ENCODE peak calls at places on chromosomes 13 and 19, in four cellular contexts. H is HepG2, V is endothelial cell of umbilical vein, F is NB4. I is an unnamed sample.
A peak's percentile ranks its signal among the peaks of the same experiment; 100 is the strongest.

GRCh38 chr13:20525601-20526544 is at the start of gene CRYL1:
- DNase-seq in H (peak; percentile 31), F (peak; percentile 89), V (peak; percentile 73), I (peak; percentile 33)

GRCh38 chr13:24861617-24862362 is 97.8 kb downstream of the RNF17 start:
- DNase-seq in F (no peak), V (no peak), H (no peak), I (no peak)

GRCh38 chr19:1074512-1075283 is 7.7 kb downstream of the ARHGAP45 start:
- DNase-seq in F (no peak), V (no peak), H (no peak), I (peak; percentile 74)

GRCh38 chr19:1475751-1476437 is 3.1 kb downstream of the C19orf25 start:
- DNase-seq in V (no peak), H (no peak), F (no peak), I (no peak)

GRCh38 chr19:4403005-4403761 is 743 bp downstream of the CHAF1A start:
- DNase-seq in F (peak; percentile 28), H (no peak), V (no peak), I (no peak)

GRCh38 chr19:18476507-18477041 is 38.6 kb upstream of the ISYNA1 start:
- DNase-seq in F (no peak), H (no peak), V (no peak), I (no peak)

GRCh38 chr19:58265100-58265499 is 13.7 kb upstream of the ZNF8 start:
- DNase-seq in F (no peak), H (no peak), V (no peak), I (no peak)

GRCh38 chr19:18700501-18701249 is 17.2 kb downstream of the CRTC1 start:
- DNase-seq in V (peak; percentile 43), F (no peak), H (no peak), I (no peak)

GRCh38 chr19:5850743-5851293 is 431 bp downstream of the FUT3 start:
- DNase-seq in V (no peak), F (no peak), H (no peak), I (no peak)

GRCh38 chr19:1859319-1859718 is 4.1 kb downstream of the KLF16 start:
- DNase-seq in H (no peak), F (no peak), V (no peak), I (no peak)

GRCh38 chr19:37997911-37998344 is 90.9 kb downstream of the SIPA1L3 start:
- DNase-seq in F (peak; percentile 46), V (peak; percentile 83), H (no peak), I (peak; percentile 89)

GRCh38 chr13:104773775-104774174 is 1707.6 kb upstream of the SLC10A2 start:
- DNase-seq in F (peak; percentile 72), V (peak; percentile 54), H (peak; percentile 8), I (peak; percentile 1)

GRCh38 chr19:40269216-40269940 is 15.8 kb downstream of the AKT2 start:
- DNase-seq in V (no peak), H (no peak), F (no peak), I (no peak)

GRCh38 chr13:72686766-72687165 is 40.7 kb downstream of the MZT1 start:
- DNase-seq in F (no peak), H (no peak), V (no peak), I (no peak)

GRCh38 chr13:64591981-64592380 is 2638.2 kb downstream of the PCDH9 start:
- DNase-seq in F (no peak), H (no peak), V (no peak), I (no peak)

DNA sequence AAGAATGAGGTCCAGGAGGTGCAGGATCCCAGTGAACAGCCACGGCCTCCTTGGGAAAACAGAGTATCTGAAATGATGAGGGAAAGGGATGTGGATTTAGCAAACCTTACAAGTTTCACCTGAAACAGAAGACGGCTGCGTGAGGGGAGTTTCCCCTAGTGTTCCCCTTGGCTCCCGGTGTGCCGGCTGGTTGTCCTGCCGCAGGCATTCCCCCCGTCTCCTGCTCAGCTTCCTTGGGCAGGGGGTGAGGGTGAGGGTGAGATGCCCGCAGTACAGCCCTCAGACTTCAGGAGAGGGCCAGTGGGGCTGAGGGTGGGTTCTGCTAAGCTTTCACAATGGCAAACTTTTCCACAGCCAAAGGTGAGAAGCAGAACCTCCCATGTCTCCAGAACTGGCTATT is 201.1 kb upstream of the SOX1 start:
- DNase-seq in V (no peak), F (no peak), H (no peak), I (no peak)
- TF ChIP-seq MYC in V (no peak), F (no peak), H (no peak), I (no peak)

DNA sequence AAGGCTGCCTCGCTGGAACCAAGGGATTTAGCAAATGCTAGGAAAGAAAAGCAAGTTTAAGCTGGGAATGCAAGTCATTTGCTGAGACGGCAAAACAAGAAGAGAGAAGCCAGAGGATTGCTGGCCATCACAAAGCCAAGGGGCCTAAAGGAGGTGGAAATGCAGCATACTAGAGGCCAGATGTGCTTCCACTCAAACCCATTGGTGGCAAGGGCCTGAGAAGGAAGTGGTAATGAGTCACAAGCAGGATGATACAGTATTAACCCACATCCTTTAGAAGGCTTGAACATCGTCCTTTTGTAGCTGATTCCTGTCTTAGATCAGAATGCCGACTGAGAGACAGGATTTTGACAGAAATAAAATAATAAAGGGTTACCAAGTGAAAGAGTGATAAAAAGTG is 68.2 kb downstream of the ITGBL1 start:
- DNase-seq in H (no peak), F (peak; percentile 58), V (peak; percentile 48), I (no peak)
- TF ChIP-seq MYC in H (no peak), F (no peak), V (no peak), I (no peak)

DNA sequence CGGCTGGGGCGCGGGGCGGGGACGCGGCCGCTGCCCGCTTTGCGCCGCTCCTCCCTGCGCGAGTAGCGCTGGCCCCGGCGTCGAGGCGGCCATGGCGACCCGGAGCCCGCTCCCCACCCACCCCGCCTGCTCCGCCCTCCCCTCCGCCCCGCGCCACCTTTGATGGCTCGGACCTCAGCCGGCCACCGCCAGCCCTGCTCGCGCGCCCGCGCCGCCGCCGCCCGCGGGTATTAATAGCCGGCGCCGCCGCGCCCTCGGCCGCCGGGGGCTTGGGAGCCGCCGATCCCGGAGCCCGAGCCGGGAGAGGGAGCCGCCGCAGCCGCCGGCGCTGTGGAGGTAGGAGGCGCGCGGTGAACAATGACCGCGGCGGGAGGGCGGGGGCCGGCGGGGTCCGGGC is 261 bp downstream of the FARP1 start:
- DNase-seq in H (no peak), F (no peak), V (no peak), I (no peak)
- TF ChIP-seq MYC in H (no peak), F (no peak), V (no peak), I (no peak)

DNA sequence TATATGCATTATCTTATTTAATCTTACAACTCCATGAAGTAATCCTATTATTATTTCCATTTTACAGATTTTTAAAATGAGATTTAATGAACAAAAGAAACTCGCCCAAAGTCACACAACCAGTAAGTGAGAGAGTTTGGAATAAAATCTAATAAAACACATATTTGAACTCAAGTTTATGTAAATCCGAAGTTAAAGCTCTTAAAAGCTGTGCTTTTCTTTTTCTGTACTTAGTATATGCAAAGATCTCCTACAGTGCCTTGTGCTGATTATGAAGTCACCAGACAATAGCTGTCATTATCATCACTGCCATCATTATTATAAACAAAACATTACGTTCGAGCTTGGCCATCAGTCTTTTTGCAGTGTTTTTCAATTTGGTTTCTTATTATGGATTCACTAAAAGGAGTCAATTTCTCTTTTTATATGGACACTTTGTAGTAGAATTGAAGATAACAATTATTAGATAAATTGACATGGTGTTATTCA is 29.7 kb upstream of the ENOX1 start:
- DNase-seq in F (no peak), H (no peak), V (no peak), I (no peak)
- TF ChIP-seq MYC in F (no peak), H (no peak), V (no peak), I (no peak)

DNA sequence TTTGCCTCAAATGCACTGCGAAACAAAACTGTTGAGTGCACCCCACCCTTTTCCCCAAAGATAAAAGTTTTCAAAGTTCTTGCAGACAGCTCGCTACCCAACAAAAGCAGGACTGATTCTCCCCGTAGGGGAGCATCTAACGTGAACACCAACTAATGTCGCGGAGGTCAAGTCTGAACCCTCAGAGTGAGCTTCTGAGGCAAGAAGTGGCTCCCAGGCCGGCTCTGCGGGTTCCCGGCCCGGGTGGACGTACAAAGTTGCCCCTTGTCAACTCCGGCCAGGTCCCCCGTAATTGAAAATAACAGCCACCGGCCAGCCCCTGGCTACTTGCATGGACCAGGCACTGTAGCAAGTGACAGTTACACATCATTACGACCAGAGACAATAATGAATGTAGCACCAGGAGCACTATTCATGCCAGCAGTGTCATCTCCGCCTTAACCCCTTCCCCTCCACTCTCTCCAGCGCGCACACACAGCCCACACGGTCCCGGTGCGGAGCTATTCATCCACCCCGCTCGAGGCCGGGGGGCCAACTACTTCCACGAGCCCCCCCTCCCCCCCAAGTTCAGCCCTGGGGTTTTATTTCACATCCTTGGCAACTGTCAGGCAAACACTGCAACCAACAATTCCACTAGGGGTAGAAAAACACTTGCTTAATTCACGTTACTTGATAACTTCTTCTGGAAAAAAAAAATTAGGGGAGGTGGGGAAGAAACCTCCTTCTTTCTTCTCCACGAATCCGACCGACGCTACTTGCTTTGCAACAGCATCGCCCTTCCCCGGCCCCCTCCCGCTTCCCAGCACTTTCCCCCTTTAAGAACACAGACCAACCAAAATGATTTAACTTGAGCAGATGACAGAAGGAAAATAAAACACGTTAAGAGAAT is 1.2 kb downstream of the KLF12 start:
- DNase-seq in V (peak; percentile 50), H (no peak), F (no peak), I (peak; percentile 2)
- TF ChIP-seq MYC in V (no peak), H (no peak), F (no peak), I (no peak)